ENCODE peak calls at places on chromosomes 11 and 22, in ten cellular contexts. S is testis, I is tibial nerve, Y is IMR-90, U is ovary, P is K562, K is adrenal gland, R is prostate gland, Z is breast epithelium, T is sigmoid colon. X is an unnamed sample. For H3K4me1 and H3K27me3, the result is how much of the 10 kb centered on the place peaks cover.

GRCh38 chr11:73760066-73760679 is 701 bp downstream of the RAB6A start:
- DNase-seq in Y (peak), I (peak), S (peak), P (peak), Z (peak), T (peak), K (peak), R (peak), U (peak), X (no peak)

GRCh38 chr11:128575956-128576340 is 11.4 kb downstream of the ETS1 start:
- DNase-seq in I (no peak), U (no peak), K (no peak), S (no peak), P (no peak), Y (peak), R (no peak), T (peak), Z (no peak), X (no peak)

GRCh38 chr11:57567210-57567511 is 311 bp downstream of the UBE2L6 start:
- DNase-seq in I (peak), Z (no peak), S (peak), U (no peak), Y (peak), R (no peak), K (no peak), P (no peak), T (peak), X (no peak)

GRCh38 chr22:22235564-22235963 is 9.0 kb upstream of the VPREB1 start:
- DNase-seq in K (no peak), R (no peak), P (peak), T (no peak), S (peak), I (peak), Z (no peak), Y (no peak), U (no peak), X (peak)

GRCh38 chr11:130874955-130875531 is 41.2 kb downstream of the SNX19 start:
- DNase-seq in K (no peak), Z (no peak), U (no peak), Y (no peak), R (no peak), P (no peak), S (no peak), I (no peak), T (no peak), X (no peak)

GRCh38 chr11:130175898-130176297 is 16.3 kb downstream of the ST14 start:
- DNase-seq in I (no peak), U (no peak), Y (no peak), T (no peak), P (no peak), S (no peak), Z (no peak), R (no peak), K (no peak), X (no peak)

GRCh38 chr11:86575208-86575855 is 97.1 kb downstream of the ME3 start:
- DNase-seq in S (no peak), U (no peak), I (no peak), P (no peak), Z (no peak), R (no peak), T (no peak), K (no peak), Y (peak), X (no peak)

GRCh38 chr11:76600124-76600655 is 70.4 kb downstream of the LRRC32 start:
- DNase-seq in S (no peak), U (no peak), T (no peak), P (no peak), R (no peak), Z (no peak), K (no peak), Y (no peak), I (no peak), X (peak)

GRCh38 chr11:62546244-62546936 is at the start of gene AHNAK:
- DNase-seq in T (peak), U (peak), Z (peak), P (peak), K (peak), Y (peak), I (peak), S (peak), R (peak), X (no peak)

GRCh38 chr11:85029964-85030363 is 597.2 kb downstream of the DLG2 start:
- DNase-seq in T (no peak), Z (no peak), Y (peak), S (no peak), R (no peak), U (no peak), P (no peak), K (no peak), I (no peak), X (no peak)

GRCh38 chr11:46903846-46904245 is 14.5 kb downstream of the LRP4 start:
- DNase-seq in K (no peak), S (no peak), T (no peak), I (no peak), Z (no peak), Y (no peak), U (peak), P (no peak), R (no peak), X (no peak)

GRCh38 chr22:36874309-36874696 is 13.5 kb downstream of the NCF4 start:
- DNase-seq in I (no peak), T (no peak), Y (no peak), K (no peak), P (no peak), Z (no peak), U (no peak), S (no peak), R (no peak), X (no peak)

GRCh38 chr11:78419327-78419726 is 1.7 kb upstream of the GAB2 start:
- DNase-seq in K (peak), P (no peak), Z (no peak), R (no peak), I (peak), T (peak), Y (peak), U (peak), S (peak), X (no peak)

GRCh38 chr11:121416909-121417567 is 35.1 kb upstream of the SORL1 start:
- DNase-seq in K (peak), Z (peak), Y (peak), R (peak), I (peak), P (no peak), U (peak), S (peak), T (peak), X (peak)

GRCh38 chr22:49505337-49506009 is 322.2 kb downstream of the BRD1 start:
- DNase-seq in I (no peak), Y (no peak), S (no peak), R (no peak), T (no peak), U (no peak), Z (no peak), P (no peak), K (no peak), X (no peak)

GRCh38 chr11:122271747-122272146 is 155.7 kb upstream of the BLID start:
- DNase-seq in S (no peak), Z (no peak), P (no peak), K (no peak), I (no peak), T (no peak), Y (no peak), R (no peak), U (no peak), X (no peak)

DNA sequence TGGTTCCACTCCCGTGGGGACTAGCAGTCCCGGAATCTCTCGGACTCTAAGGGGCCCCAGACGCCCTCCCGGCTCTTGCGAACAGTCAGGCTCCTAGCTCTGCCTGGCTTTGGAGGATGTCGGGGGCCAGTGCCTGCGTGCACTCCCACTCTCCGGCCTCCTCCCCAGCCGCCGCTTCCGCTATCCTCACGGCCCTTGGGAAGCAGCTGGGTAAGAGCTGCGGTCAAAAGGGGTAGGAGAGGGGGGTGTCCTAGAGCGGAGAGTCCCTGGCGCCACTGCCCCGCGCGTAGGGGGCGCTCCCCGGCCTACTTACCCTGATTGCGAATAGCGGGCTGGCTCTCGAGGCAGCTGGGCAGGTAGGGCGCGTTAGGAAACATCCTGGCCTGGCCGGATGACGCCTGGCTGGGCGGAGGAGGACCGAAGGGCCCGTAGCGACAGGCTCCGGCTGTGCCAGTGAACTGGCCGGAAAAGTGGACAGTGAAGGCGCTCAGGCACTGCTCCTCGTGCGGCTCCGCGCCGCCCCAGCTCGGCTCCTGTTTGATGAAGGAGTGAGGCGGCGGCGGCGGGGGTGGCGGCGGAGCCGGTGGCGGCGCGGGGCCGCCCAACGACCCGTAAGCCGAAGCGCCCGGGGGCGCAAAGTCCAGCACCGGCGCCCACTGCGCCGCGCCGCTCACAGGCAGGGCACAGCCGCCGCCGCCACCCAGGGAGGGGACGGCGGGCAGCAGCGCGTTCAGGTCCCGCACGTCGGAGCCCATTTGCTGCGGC is 770 bp downstream of the WT1 start:
- DNase-seq in S (peak), I (no peak), Z (no peak), P (peak), T (no peak), R (no peak), U (peak), Y (no peak), K (no peak), X (no peak)
- H3K4me1 ChIP-seq in S (under half), I (under half), Z (under half), P (under half), T (half or more), R (under half), U (under half), Y (under half), K (under half), X (half or more)

DNA sequence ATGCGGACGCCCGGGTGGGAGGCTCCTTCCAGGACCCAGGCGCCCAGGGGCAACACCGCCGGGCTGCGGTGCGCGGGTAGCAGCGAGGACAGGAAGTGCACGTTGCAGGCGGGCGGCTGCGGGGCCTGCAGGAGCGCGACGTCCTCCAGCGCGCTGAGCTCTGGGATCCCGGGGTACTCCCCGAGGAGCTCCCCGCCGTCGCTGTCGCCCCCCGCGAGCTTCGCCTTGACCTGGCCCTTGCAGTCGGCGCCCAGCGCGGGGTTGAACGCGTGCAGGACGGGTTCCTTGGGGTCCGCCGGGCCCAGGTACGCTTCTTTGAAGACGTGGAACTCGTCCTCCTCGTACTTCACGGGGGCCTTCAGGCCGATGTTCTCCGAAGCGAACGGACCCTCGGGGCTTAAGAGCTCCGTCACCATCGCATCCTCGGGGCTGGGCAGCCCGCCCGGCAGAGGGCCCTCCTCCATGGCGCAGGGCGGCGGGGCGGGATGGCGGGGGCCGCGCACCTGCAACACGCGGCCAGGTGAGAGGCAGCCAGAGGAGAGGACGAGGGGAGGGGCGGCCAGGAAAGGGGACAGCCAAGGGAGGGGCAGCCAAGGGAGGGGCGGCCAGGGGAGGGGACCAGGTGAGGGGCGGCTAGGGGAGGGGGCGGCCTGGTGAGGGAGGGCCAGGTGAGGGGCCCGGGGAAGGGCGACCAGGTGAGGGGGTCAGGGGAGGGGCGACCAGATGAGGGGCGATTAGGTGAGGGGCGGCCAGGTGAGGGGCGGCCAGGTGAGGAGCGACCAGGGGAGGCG is 928 bp downstream of the TESMIN start:
- DNase-seq in K (peak), T (no peak), U (peak), Z (no peak), R (no peak), I (no peak), S (no peak), Y (no peak), P (peak), X (no peak)
- TF ChIP-seq POLR2A in K (no peak), T (no peak), U (no peak), Z (no peak), R (no peak), I (no peak), S (no peak), Y (no peak), P (no peak), X (no peak)

GRCh38 chr11:59845399-59845798 is at the start of gene CBLIF:
- DNase-seq in U (no peak), K (no peak), S (no peak), P (no peak), Y (no peak), Z (no peak), T (no peak), R (no peak), I (no peak), X (no peak)
- H3K27me3 ChIP-seq in U (under half), K (under half), S (under half), P (under half), Y (under half), Z (under half), T (under half), R (under half), I (under half), X (under half)

GRCh38 chr22:23772315-23773246 is at the start of gene MMP11:
- DNase-seq in S (peak), U (peak), R (peak), T (peak), I (peak), Z (no peak), P (peak), Y (no peak), K (peak), X (no peak)
- H3K4me1 ChIP-seq in S (under half), U (under half), R (under half), T (half or more), I (under half), Z (under half), P (under half), Y (under half), K (under half), X (half or more)

GRCh38 chr11:64334764-64335741 is 5.0 kb upstream of the CCDC88B start:
- DNase-seq in P (peak), R (no peak), S (no peak), Y (peak), I (no peak), Z (no peak), U (no peak), K (peak), T (no peak), X (no peak)

GRCh38 chr11:64339319-64339718 is 685 bp upstream of the CCDC88B start:
- DNase-seq in T (no peak), R (no peak), Y (no peak), Z (no peak), I (no peak), U (no peak), K (no peak), P (no peak), S (no peak), X (no peak)

GRCh38 chr11:64340671-64341335 is 799 bp downstream of the CCDC88B start:
- DNase-seq in R (no peak), Z (no peak), T (no peak), U (peak), I (peak), P (peak), K (no peak), Y (no peak), S (peak), X (no peak)

GRCh38 chr11:64339754-64340408 is at the start of gene CCDC88B:
- DNase-seq in S (no peak), T (no peak), P (no peak), Z (no peak), I (no peak), K (no peak), U (no peak), R (no peak), Y (no peak), X (no peak)

DNA sequence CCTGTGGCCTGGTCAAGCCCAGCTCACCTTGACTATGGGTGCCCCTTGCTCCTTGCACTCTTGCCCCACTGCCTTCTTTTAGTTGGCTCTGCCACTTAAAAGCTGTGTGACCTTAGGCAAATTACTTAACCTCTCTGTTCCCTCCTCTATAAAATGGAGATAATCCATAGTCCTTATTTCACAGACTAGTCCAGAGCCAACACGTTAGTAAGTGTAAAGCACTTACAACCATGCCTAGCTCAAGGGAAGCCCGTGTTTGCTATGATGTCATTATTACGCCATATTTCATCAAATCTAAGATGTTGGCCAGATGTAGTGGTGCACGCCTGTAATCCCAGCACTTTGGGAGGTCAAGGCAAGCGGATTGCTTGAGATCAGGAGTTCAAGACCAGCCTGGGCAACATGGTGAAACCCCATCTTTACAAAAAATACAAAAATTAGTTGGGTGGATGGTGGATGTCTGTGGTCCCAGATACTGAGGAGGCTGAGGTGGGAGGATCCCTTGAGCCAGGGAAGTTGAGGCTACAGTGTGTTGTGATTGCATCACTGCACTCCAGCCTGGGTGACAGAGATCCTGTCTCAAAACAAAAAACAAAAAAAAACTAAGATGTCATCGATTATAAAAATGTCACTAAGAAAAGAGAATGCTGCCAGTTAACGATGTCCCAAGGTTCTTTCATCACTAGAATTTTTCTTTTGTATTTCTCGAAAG is 2.3 kb upstream of the CCDC88B start:
- DNase-seq in Z (no peak), Y (no peak), U (no peak), R (no peak), I (no peak), P (no peak), K (no peak), T (no peak), S (no peak), X (no peak)
- TF ChIP-seq POLR2A in Z (no peak), Y (no peak), U (no peak), R (no peak), I (no peak), P (no peak), K (no peak), T (no peak), S (no peak), X (no peak)

DNA sequence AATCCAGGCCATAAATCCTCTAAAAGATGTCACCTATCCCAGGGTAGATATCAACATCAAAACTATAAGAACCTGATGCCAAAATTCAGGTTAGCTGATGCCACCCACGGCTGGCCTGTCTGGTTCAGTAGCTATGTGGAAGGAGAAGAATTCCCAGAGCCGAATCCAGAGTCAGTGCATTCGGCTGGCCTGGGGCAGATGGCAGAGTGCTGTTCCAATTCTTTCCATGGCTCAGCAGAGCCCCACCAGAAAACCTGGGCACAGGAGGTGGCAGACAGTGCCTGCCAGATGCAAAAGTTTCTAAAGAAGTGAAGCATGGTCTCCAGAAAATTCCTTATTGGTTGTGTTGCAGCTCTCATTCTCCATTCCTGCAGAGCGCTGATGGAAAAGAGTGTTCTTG is 19.9 kb upstream of the OR8B8 start:
- DNase-seq in Y (no peak), T (no peak), Z (no peak), P (no peak), U (no peak), I (no peak), S (no peak), R (no peak), K (no peak), X (no peak)
- H3K27me3 ChIP-seq in Y (under half), T (under half), Z (under half), P (under half), U (under half), I (under half), S (under half), R (under half), K (under half), X (under half)

GRCh38 chr22:26479792-26480610 is 3.6 kb downstream of the HPS4 start:
- DNase-seq in I (no peak), T (no peak), P (no peak), Y (no peak), R (peak), S (no peak), K (no peak), U (no peak), Z (no peak), X (no peak)
- H3K4me1 ChIP-seq in I (under half), T (half or more), P (under half), Y (under half), R (under half), S (under half), K (under half), U (under half), Z (under half), X (half or more)

DNA sequence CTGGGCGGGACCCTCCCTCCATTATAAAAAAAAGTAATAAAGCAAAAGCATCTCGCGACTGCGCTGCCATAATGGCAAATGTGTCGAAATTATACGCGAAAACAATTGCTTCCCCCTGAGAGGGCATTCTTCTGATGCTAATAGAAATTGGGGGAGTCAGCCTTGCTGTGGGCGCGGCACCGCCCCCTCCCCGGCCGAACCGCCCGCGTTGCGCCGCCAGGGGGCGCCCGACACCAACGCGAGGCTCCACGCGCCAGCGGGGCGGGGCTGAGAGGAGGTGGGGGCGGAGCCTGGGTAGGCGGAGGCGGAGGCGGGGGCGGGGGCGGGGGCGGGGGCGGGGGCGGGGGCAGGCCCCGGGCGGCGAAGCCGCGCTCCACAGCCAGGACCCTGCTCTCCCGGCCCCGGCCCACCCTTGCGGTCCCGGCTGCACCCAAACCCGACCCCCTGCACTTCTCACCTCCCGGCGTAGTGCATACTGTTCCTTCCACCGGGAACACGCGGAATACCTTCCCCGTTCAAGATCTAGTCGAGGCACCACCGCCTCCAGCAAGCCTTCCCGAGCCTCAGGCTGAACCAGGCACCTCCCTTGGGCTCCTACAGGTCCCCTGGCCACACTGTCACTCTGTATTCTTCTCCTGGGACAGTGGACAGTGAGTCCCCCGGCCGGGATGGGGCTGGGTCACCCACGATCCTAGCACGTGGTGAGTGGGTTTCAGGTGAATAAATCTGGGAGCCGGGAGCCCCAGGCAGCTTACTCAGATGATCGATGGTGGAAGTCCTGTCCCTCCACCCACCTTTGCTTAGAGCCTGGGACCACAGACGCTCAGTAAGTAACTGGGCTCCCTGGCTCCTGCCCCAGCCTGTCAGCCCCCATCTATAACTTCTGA is 15.5 kb upstream of the UPK3A start:
- DNase-seq in P (peak), Y (peak), K (peak), U (peak), S (peak), T (peak), I (peak), R (peak), Z (peak), X (no peak)
- TF ChIP-seq POLR2A in P (no peak), Y (no peak), K (no peak), U (no peak), S (no peak), T (peak), I (no peak), R (peak), Z (no peak), X (no peak)

GRCh38 chr11:44235765-44236201 is 74.2 kb downstream of the ALX4 start:
- DNase-seq in S (no peak), U (no peak), Z (no peak), R (no peak), I (no peak), T (no peak), K (no peak), Y (peak), P (no peak), X (no peak)
- H3K27me3 ChIP-seq in S (under half), U (under half), Z (under half), R (under half), I (under half), T (under half), K (under half), Y (under half), P (under half), X (under half)